ENCODE peak calls at places on chromosome 10, in four cellular contexts. C is HepG2, N is progenitor cell of endocrine pancreas, B is heart left ventricle. H is an unnamed sample.

GRCh38 chr10:46550076-46550790 is 6.2 kb downstream of the GPRIN2 start:
- DNase-seq in B (peak), C (no peak), N (peak), H (peak)

GRCh38 chr10:86247588-86247987 is 119.0 kb downstream of the GRID1 start:
- DNase-seq in N (no peak), C (no peak), B (peak), H (peak)

GRCh38 chr10:115525141-115525540 is 432.0 kb downstream of the ATRNL1 start:
- DNase-seq in N (no peak), C (no peak), B (no peak), H (no peak)

GRCh38 chr10:79431891-79432831 is 13.3 kb downstream of the ZCCHC24 start:
- DNase-seq in C (no peak), N (no peak), B (peak), H (peak)

GRCh38 chr10:102612964-102613275 is 31.4 kb upstream of the TRIM8 start:
- DNase-seq in N (no peak), B (no peak), C (no peak), H (no peak)

GRCh38 chr10:131090761-131091661 is 220.5 kb downstream of the TCERG1L start:
- DNase-seq in C (no peak), N (no peak), B (no peak), H (no peak)

GRCh38 chr10:103722632-103723031 is 132.7 kb downstream of the SH3PXD2A start:
- DNase-seq in B (no peak), C (no peak), N (no peak), H (no peak)

GRCh38 chr10:130425169-130425568 is 289.0 kb downstream of the GLRX3 start:
- DNase-seq in N (no peak), C (no peak), B (no peak), H (no peak)

GRCh38 chr10:98425511-98426352 is 10.8 kb upstream of the PYROXD2 start:
- DNase-seq in C (peak), B (no peak), N (no peak), H (no peak)

GRCh38 chr10:113037222-113037621 is 87.2 kb downstream of the TCF7L2 start:
- DNase-seq in N (no peak), C (no peak), B (no peak), H (no peak)

GRCh38 chr10:14403846-14404623 is 73.3 kb upstream of the FRMD4A start:
- DNase-seq in B (no peak), C (no peak), N (no peak), H (no peak)

GRCh38 chr10:80454526-80455460 is 683 bp downstream of the TSPAN14 start:
- DNase-seq in B (peak), C (no peak), N (peak), H (no peak)

GRCh38 chr10:89213191-89213808 is 6.2 kb upstream of the CH25H start:
- DNase-seq in C (peak), B (no peak), N (no peak), H (no peak)

GRCh38 chr10:49700997-49701396 is 21.5 kb downstream of the C10orf53 start:
- DNase-seq in N (no peak), C (no peak), B (no peak), H (no peak)
- TF ChIP-seq CTCF in N (no peak), C (no peak), B (no peak), H (no peak)

GRCh38 chr10:30510184-30510931 is 76.4 kb downstream of the MAP3K8 start:
- DNase-seq in C (no peak), B (no peak), N (no peak), H (no peak)
- TF ChIP-seq CTCF in C (peak), B (no peak), N (no peak), H (peak)

DNA sequence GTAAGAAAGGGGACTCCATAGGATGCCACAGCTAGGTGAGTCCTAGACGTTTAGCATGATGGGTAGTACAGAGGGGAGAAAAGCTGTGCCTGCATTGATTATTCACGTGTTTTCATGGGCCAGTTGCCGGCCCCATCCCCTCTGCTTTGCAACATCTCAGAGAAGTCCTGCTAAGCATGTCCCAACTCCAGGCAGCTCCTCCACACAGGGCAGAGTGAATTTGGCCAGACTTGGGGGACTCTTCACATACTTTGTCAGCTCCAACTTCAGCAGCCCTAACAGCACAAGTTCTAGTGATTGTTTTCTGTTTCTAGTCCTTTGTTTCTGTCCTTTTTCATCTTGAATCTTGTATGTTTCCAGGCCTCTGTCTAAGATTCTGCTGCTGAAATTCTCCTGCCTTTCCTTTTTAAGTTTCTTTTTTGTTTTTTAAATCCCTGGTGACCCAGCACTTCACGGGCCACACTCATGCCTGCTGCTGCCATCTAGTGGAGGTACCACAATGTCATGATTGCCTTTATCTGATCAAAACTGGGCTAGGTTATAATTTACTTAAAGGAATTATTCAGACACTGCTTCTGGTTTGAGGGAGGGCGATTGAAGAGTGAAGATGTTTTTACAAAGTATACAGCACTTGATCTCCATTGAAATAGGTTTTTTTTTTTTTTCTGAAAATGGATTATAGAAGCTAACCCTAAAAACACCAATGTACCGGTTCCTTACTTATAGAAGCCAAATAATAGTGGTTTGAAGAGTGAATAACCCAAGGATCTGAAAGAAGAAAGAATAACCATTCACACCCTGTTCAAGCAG is 276.9 kb downstream of the CSTF2T start:
- DNase-seq in N (peak), C (peak), B (peak), H (no peak)
- TF ChIP-seq CTCF in N (peak), C (peak), B (peak), H (peak)

DNA sequence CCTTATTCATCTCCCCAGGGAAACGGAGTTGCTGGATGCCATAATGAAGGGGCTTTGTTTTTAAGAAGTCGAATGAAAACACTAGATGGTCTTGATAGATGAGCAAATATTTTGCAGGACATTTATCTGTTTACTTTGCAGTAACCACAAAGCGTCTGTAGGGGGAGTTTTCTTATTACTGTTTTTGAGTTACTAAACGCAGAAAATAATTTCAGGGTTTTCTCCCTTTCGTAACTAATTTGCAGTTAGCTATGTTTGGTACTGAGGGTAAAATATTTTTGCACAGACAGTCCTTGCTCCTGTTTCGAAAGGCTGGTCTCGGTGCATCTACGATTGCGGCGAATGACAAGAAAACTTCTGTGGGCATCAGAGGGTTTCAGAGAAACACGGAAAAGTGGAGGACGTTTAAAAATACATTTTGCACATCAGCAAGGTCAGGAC is 505.6 kb upstream of the MKI67 start:
- DNase-seq in B (no peak), N (no peak), C (peak), H (no peak)
- TF ChIP-seq CTCF in B (peak), N (peak), C (peak), H (peak)

DNA sequence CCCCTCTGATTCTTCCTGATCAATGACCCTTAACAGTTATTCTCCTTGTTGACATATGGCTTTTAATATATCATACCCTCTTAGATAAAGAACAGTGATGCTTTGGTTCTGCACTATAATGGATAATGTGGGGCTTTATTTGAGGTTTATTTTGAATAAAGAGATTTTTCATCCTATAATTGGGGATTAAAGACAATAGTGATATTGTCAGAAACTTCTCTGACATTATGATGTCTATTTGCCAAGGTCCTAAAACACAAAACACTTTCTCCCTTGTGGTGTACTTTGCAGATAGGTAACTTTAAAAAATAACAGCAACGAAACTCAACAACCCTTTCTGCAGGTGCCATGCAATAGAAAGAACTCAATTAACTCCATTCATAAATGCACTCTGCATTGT is 243.6 kb upstream of the RHOBTB1 start:
- DNase-seq in N (no peak), C (no peak), B (no peak), H (no peak)
- TF ChIP-seq CTCF in N (no peak), C (no peak), B (no peak), H (no peak)